ENCODE peak calls at places on chromosomes 13 and 19, in six cellular contexts. One of them, this sample, is unnamed.

GRCh38 chr19:36771275-36772231 is 1.1 kb downstream of the ZNF850 start:
- DNase-seq in fibroblast of lung: peak; percentile 94
- DNase-seq in GM23338: peak; percentile 96
- DNase-seq in breast epithelium: peak; percentile 62
- DNase-seq in astrocyte of the spinal cord: peak; percentile 89
- DNase-seq in neural progenitor cell: peak; percentile 71
- DNase-seq in this sample: peak; percentile 94

GRCh38 chr13:34156841-34157365 is 339.0 kb downstream of the RFC3 start:
- DNase-seq in fibroblast of lung: peak; percentile 99
- DNase-seq in GM23338: no peak
- DNase-seq in breast epithelium: peak; percentile 77
- DNase-seq in astrocyte of the spinal cord: peak; percentile 96
- DNase-seq in neural progenitor cell: no peak
- DNase-seq in this sample: peak; percentile 95

GRCh38 chr13:102517959-102518358 is 78.8 kb upstream of the TPP2 start:
- DNase-seq in fibroblast of lung: no peak
- DNase-seq in GM23338: no peak
- DNase-seq in breast epithelium: no peak
- DNase-seq in astrocyte of the spinal cord: no peak
- DNase-seq in neural progenitor cell: no peak
- DNase-seq in this sample: no peak

GRCh38 chr13:32205426-32206096 is 109.6 kb downstream of the ZAR1L start:
- DNase-seq in fibroblast of lung: no peak
- DNase-seq in GM23338: no peak
- DNase-seq in breast epithelium: no peak
- DNase-seq in astrocyte of the spinal cord: no peak
- DNase-seq in neural progenitor cell: no peak
- DNase-seq in this sample: peak; percentile 70

GRCh38 chr19:7870571-7871279 is 3.5 kb downstream of the PRR36 start:
- DNase-seq in fibroblast of lung: peak; percentile 27
- DNase-seq in GM23338: peak; percentile 96
- DNase-seq in breast epithelium: peak; percentile 84
- DNase-seq in astrocyte of the spinal cord: peak; percentile 35
- DNase-seq in neural progenitor cell: peak; percentile 88
- DNase-seq in this sample: peak; percentile 36

GRCh38 chr19:29672933-29673336 is 7.7 kb downstream of the PLEKHF1 start:
- DNase-seq in fibroblast of lung: no peak
- DNase-seq in GM23338: no peak
- DNase-seq in breast epithelium: no peak
- DNase-seq in astrocyte of the spinal cord: no peak
- DNase-seq in neural progenitor cell: no peak
- DNase-seq in this sample: no peak

GRCh38 chr13:99314640-99315176 is 7.5 kb upstream of the GPR183 start:
- DNase-seq in fibroblast of lung: peak; percentile 76
- DNase-seq in GM23338: no peak
- DNase-seq in breast epithelium: no peak
- DNase-seq in astrocyte of the spinal cord: peak; percentile 28
- DNase-seq in neural progenitor cell: no peak
- DNase-seq in this sample: peak; percentile 44

GRCh38 chr13:61123533-61124269 is 291.9 kb downstream of the PCDH20 start:
- DNase-seq in fibroblast of lung: no peak
- DNase-seq in GM23338: peak; percentile 12
- DNase-seq in breast epithelium: no peak
- DNase-seq in astrocyte of the spinal cord: no peak
- DNase-seq in neural progenitor cell: peak; percentile 33
- DNase-seq in this sample: no peak

GRCh38 chr19:11296264-11296663 is 304 bp downstream of the TSPAN16 start:
- DNase-seq in fibroblast of lung: no peak
- DNase-seq in GM23338: no peak
- DNase-seq in breast epithelium: peak; percentile 21
- DNase-seq in astrocyte of the spinal cord: no peak
- DNase-seq in neural progenitor cell: no peak
- DNase-seq in this sample: peak; percentile 67

GRCh38 chr19:55493650-55494171 is 5.5 kb downstream of the SSC5D start:
- DNase-seq in fibroblast of lung: no peak
- DNase-seq in GM23338: no peak
- DNase-seq in breast epithelium: no peak
- DNase-seq in astrocyte of the spinal cord: no peak
- DNase-seq in neural progenitor cell: no peak
- DNase-seq in this sample: peak; percentile 48

GRCh38 chr19:38251564-38252051 is 4.6 kb downstream of the PPP1R14A start:
- DNase-seq in fibroblast of lung: no peak
- DNase-seq in GM23338: peak; percentile 56
- DNase-seq in breast epithelium: peak; percentile 85
- DNase-seq in astrocyte of the spinal cord: no peak
- DNase-seq in neural progenitor cell: no peak
- DNase-seq in this sample: peak; percentile 73

GRCh38 chr19:34556500-34556899 is 74.9 kb downstream of the WTIP start:
- DNase-seq in fibroblast of lung: no peak
- DNase-seq in GM23338: peak; percentile 75
- DNase-seq in breast epithelium: no peak
- DNase-seq in astrocyte of the spinal cord: no peak
- DNase-seq in neural progenitor cell: peak; percentile 65
- DNase-seq in this sample: peak; percentile 19

GRCh38 chr13:51223284-51224270 is 1.4 kb downstream of the FAM124A start:
- DNase-seq in fibroblast of lung: no peak
- DNase-seq in GM23338: peak; percentile 43
- DNase-seq in breast epithelium: no peak
- DNase-seq in astrocyte of the spinal cord: no peak
- DNase-seq in neural progenitor cell: peak; percentile 74
- DNase-seq in this sample: no peak

GRCh38 chr13:73767747-73768315 is 366.4 kb downstream of the KLF12 start:
- DNase-seq in fibroblast of lung: no peak
- DNase-seq in GM23338: peak; percentile 59
- DNase-seq in breast epithelium: no peak
- DNase-seq in astrocyte of the spinal cord: no peak
- DNase-seq in neural progenitor cell: peak; percentile 50
- DNase-seq in this sample: no peak

DNA sequence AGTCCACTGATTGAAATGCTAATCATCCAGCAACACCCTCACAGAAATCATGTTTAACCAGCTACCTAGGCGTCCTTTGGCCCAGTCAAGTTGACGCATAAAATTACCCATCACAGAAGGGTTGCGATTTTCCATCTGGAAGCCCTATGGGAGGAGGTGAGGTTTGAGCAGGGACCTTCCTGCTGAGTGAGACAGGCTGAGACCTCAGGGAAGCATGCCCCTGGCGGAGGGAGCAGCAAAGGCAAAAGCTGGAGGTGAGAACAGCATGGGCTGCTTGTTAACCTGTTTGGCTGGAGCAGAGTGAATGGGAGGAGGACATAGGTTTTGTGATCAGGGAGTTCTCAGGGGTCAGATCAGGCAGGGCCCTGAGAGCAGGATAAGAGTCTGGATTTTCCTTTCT is 7.3 kb downstream of the TTC9B start:
- DNase-seq in fibroblast of lung: no peak
- DNase-seq in GM23338: peak; percentile 62
- DNase-seq in breast epithelium: no peak
- DNase-seq in astrocyte of the spinal cord: no peak
- DNase-seq in neural progenitor cell: no peak
- DNase-seq in this sample: no peak
- TF ChIP-seq CTCF in fibroblast of lung: no peak
- TF ChIP-seq CTCF in GM23338: peak; percentile 23
- TF ChIP-seq CTCF in breast epithelium: no peak
- TF ChIP-seq CTCF in astrocyte of the spinal cord: no peak
- TF ChIP-seq CTCF in neural progenitor cell: peak; percentile 13
- TF ChIP-seq CTCF in this sample: no peak

GRCh38 chr13:106117640-106118039 is 417.8 kb downstream of the EFNB2 start:
- DNase-seq in fibroblast of lung: no peak
- DNase-seq in GM23338: no peak
- DNase-seq in breast epithelium: no peak
- DNase-seq in astrocyte of the spinal cord: no peak
- DNase-seq in neural progenitor cell: no peak
- DNase-seq in this sample: no peak

GRCh38 chr13:106118050-106118449 is 417.4 kb downstream of the EFNB2 start:
- DNase-seq in fibroblast of lung: peak; percentile 55
- DNase-seq in GM23338: no peak
- DNase-seq in breast epithelium: no peak
- DNase-seq in astrocyte of the spinal cord: no peak
- DNase-seq in neural progenitor cell: no peak
- DNase-seq in this sample: peak; percentile 24

GRCh38 chr13:106117035-106117434 is 418.4 kb downstream of the EFNB2 start:
- DNase-seq in fibroblast of lung: peak; percentile 74
- DNase-seq in GM23338: no peak
- DNase-seq in breast epithelium: no peak
- DNase-seq in astrocyte of the spinal cord: peak; percentile 76
- DNase-seq in neural progenitor cell: no peak
- DNase-seq in this sample: no peak

GRCh38 chr13:106121173-106121754 is 414.2 kb downstream of the EFNB2 start:
- DNase-seq in fibroblast of lung: no peak
- DNase-seq in GM23338: no peak
- DNase-seq in breast epithelium: no peak
- DNase-seq in astrocyte of the spinal cord: no peak
- DNase-seq in neural progenitor cell: no peak
- DNase-seq in this sample: no peak

DNA sequence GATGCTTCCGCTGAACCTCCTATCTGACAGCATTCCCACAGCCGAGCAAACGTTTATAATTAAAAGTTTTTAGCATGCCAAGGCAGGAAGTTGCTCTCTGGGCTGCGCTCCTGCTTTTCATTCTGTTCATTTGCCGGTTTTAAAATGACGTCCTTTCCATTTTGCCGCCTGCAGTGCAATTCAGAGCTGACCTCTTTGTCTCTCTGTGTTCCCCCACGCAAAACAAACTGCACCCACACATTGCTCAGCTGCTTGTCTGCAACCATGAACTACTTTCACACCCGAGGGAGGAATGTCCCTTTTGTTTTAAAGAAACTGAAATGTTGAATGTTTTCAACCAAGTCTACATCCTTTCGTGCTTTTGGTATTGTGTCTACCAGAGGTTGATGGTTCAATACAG is 416.5 kb downstream of the EFNB2 start:
- DNase-seq in fibroblast of lung: peak; percentile 61
- DNase-seq in GM23338: no peak
- DNase-seq in breast epithelium: no peak
- DNase-seq in astrocyte of the spinal cord: no peak
- DNase-seq in neural progenitor cell: no peak
- DNase-seq in this sample: peak; percentile 28
- H3K4me3 ChIP-seq in fibroblast of lung: no peak overlapping the region
- H3K4me3 ChIP-seq in GM23338: no peak overlapping the region
- H3K4me3 ChIP-seq in breast epithelium: no peak overlapping the region
- H3K4me3 ChIP-seq in astrocyte of the spinal cord: no peak overlapping the region
- H3K4me3 ChIP-seq in neural progenitor cell: no peak overlapping the region
- H3K4me3 ChIP-seq in this sample: no peak overlapping the region

GRCh38 chr13:108924154-108924940 is 294.9 kb downstream of the MYO16 start:
- DNase-seq in fibroblast of lung: peak; percentile 43
- DNase-seq in GM23338: no peak
- DNase-seq in breast epithelium: no peak
- DNase-seq in astrocyte of the spinal cord: peak; percentile 20
- DNase-seq in neural progenitor cell: no peak
- DNase-seq in this sample: peak; percentile 9
- TF ChIP-seq CTCF in fibroblast of lung: no peak
- TF ChIP-seq CTCF in GM23338: no peak
- TF ChIP-seq CTCF in breast epithelium: no peak
- TF ChIP-seq CTCF in astrocyte of the spinal cord: no peak
- TF ChIP-seq CTCF in neural progenitor cell: no peak
- TF ChIP-seq CTCF in this sample: no peak

DNA sequence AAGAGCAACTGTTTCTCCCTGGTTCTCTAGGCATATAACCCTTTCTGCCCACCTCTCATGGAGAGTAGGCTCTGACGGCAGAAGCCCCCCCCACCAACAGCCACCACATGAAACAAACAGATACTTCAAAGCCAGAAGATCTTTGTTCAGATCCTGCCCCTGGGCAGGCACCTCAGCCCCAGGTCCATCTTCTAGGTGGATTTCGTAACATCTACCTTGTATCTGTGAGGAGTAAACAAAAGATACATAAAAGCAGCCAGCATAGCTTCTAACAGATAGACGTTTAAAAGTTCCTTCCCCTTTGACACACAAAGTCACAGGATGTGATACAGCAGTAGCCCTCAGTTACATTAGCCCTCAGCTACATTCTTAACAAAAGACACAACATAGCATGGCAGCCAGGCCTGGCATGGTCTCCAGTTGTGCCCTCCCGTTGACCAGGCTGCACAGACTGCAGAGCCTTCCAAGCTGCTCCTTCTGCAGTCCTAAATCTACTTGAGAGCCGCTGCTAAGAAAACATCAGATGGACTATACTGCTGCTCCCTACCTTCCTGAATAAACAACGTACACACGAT is 35.4 kb downstream of the BRD4 start:
- DNase-seq in fibroblast of lung: no peak
- DNase-seq in GM23338: no peak
- DNase-seq in breast epithelium: no peak
- DNase-seq in astrocyte of the spinal cord: no peak
- DNase-seq in neural progenitor cell: no peak
- DNase-seq in this sample: no peak
- H3K4me3 ChIP-seq in fibroblast of lung: no peak overlapping the region
- H3K4me3 ChIP-seq in GM23338: no peak overlapping the region
- H3K4me3 ChIP-seq in breast epithelium: no peak overlapping the region
- H3K4me3 ChIP-seq in astrocyte of the spinal cord: no peak overlapping the region
- H3K4me3 ChIP-seq in neural progenitor cell: no peak overlapping the region
- H3K4me3 ChIP-seq in this sample: no peak overlapping the region

GRCh38 chr19:18069383-18069782 is 17.4 kb downstream of the IL12RB1 start:
- DNase-seq in fibroblast of lung: no peak
- DNase-seq in GM23338: no peak
- DNase-seq in breast epithelium: no peak
- DNase-seq in astrocyte of the spinal cord: no peak
- DNase-seq in neural progenitor cell: no peak
- DNase-seq in this sample: no peak

GRCh38 chr19:18073197-18073596 is 13.5 kb downstream of the IL12RB1 start:
- DNase-seq in fibroblast of lung: no peak
- DNase-seq in GM23338: no peak
- DNase-seq in breast epithelium: no peak
- DNase-seq in astrocyte of the spinal cord: no peak
- DNase-seq in neural progenitor cell: no peak
- DNase-seq in this sample: no peak

GRCh38 chr19:18070181-18070580 is 16.6 kb downstream of the IL12RB1 start:
- DNase-seq in fibroblast of lung: peak; percentile 6
- DNase-seq in GM23338: no peak
- DNase-seq in breast epithelium: no peak
- DNase-seq in astrocyte of the spinal cord: no peak
- DNase-seq in neural progenitor cell: no peak
- DNase-seq in this sample: no peak

GRCh38 chr19:18072335-18072734 is 14.4 kb downstream of the IL12RB1 start:
- DNase-seq in fibroblast of lung: no peak
- DNase-seq in GM23338: no peak
- DNase-seq in breast epithelium: no peak
- DNase-seq in astrocyte of the spinal cord: no peak
- DNase-seq in neural progenitor cell: no peak
- DNase-seq in this sample: no peak

GRCh38 chr19:18074192-18074591 is 12.5 kb downstream of the IL12RB1 start:
- DNase-seq in fibroblast of lung: no peak
- DNase-seq in GM23338: peak; percentile 66
- DNase-seq in breast epithelium: no peak
- DNase-seq in astrocyte of the spinal cord: no peak
- DNase-seq in neural progenitor cell: no peak
- DNase-seq in this sample: no peak
- TF ChIP-seq CTCF in fibroblast of lung: no peak
- TF ChIP-seq CTCF in GM23338: peak; percentile 35
- TF ChIP-seq CTCF in breast epithelium: no peak
- TF ChIP-seq CTCF in astrocyte of the spinal cord: no peak
- TF ChIP-seq CTCF in neural progenitor cell: no peak
- TF ChIP-seq CTCF in this sample: no peak

GRCh38 chr19:12828494-12828893 is 5.9 kb downstream of the RTBDN start:
- DNase-seq in fibroblast of lung: no peak
- DNase-seq in GM23338: peak; percentile 92
- DNase-seq in breast epithelium: no peak
- DNase-seq in astrocyte of the spinal cord: no peak
- DNase-seq in neural progenitor cell: peak; percentile 79
- DNase-seq in this sample: peak; percentile 29
- H3K4me3 ChIP-seq in fibroblast of lung: no peak overlapping the region
- H3K4me3 ChIP-seq in GM23338: peak overlapping the region; percentile 53
- H3K4me3 ChIP-seq in breast epithelium: no peak overlapping the region
- H3K4me3 ChIP-seq in astrocyte of the spinal cord: no peak overlapping the region
- H3K4me3 ChIP-seq in neural progenitor cell: peak overlapping the region; percentile 21
- H3K4me3 ChIP-seq in this sample: no peak overlapping the region